ENCODE peak calls at places on chromosomes 16 and 17, in five cellular contexts. F is B cell; S is LoVo; A is NCI-H226; K is stimulated activated CD4-positive, alpha-beta T cell treated with anti-CD3 and anti-CD28 coated beads, Interleukin-4, amount 100 ng/mL, for 48 hours. M is an unnamed sample.

GRCh38 chr16:72785886-72786285 is 262.0 kb downstream of the ZFHX3 start:
- DNase-seq in K (no peak), A (no peak), F (no peak), S (no peak), M (no peak)

GRCh38 chr17:3695129-3695722 is 729 bp downstream of the P2RX5 start:
- DNase-seq in K (no peak), F (peak), A (no peak), S (peak), M (no peak)

GRCh38 chr16:70298988-70299938 is at the start of gene DDX19B:
- DNase-seq in K (peak), F (peak), A (peak), S (peak), M (peak)

GRCh38 chr17:47286198-47286914 is 32.7 kb downstream of the ITGB3 start:
- DNase-seq in S (no peak), A (no peak), K (no peak), F (peak), M (no peak)

GRCh38 chr16:56357291-56357764 is 68.0 kb downstream of the AMFR start:
- DNase-seq in A (no peak), F (no peak), K (no peak), S (no peak), M (no peak)

GRCh38 chr16:7330709-7331108 is 1.9 kb upstream of the RBFOX1 start:
- DNase-seq in S (no peak), F (no peak), A (no peak), K (no peak), M (no peak)

GRCh38 chr17:35713069-35713728 is 18.2 kb upstream of the RASL10B start:
- DNase-seq in F (no peak), S (no peak), A (peak), K (no peak), M (no peak)

GRCh38 chr17:81121841-81122733 is 43.2 kb upstream of the PVALEF start:
- DNase-seq in F (no peak), A (no peak), K (no peak), S (no peak), M (no peak)

GRCh38 chr17:37650419-37651003 is 7.3 kb upstream of the DDX52 start:
- DNase-seq in A (peak), K (no peak), F (no peak), S (no peak), M (peak)

GRCh38 chr17:55166506-55166905 is 98.3 kb upstream of the HLF start:
- DNase-seq in A (no peak), K (no peak), S (no peak), F (no peak), M (no peak)

GRCh38 chr16:11530171-11530940 is 56.4 kb downstream of the LITAF start:
- DNase-seq in F (no peak), A (peak), K (no peak), S (no peak), M (no peak)